ENCODE peak calls at places on chromosomes 1 and 21, in ten cellular contexts. I is SJSA1; F is keratinocyte; T is fibroblast of lung; Y is CD8-positive, alpha-beta memory T cell; P is right atrium auricular region; A is CD4-positive, alpha-beta T cell; K is ascending aorta; N is mammary epithelial cell; R is HL-60. X is an unnamed sample.

GRCh38 chr1:230167419-230167852 is 100.4 kb downstream of the GALNT2 start:
- DNase-seq in I (no peak), F (peak), T (peak), Y (peak), P (peak), A (peak), K (no peak), N (peak), R (no peak), X (peak)

GRCh38 chr21:33824156-33824941 is 91.3 kb downstream of the ATP5PO start:
- DNase-seq in I (peak), F (no peak), T (no peak), Y (no peak), P (no peak), A (no peak), K (no peak), N (no peak), R (no peak), X (no peak)

GRCh38 chr1:145859491-145860159 is 744 bp upstream of the PIAS3 start:
- DNase-seq in I (peak), F (no peak), T (peak), Y (peak), P (peak), A (peak), K (peak), N (peak), R (peak), X (no peak)

GRCh38 chr21:26135520-26135919 is 35.0 kb downstream of the APP start:
- DNase-seq in I (no peak), F (no peak), T (no peak), Y (no peak), P (no peak), A (no peak), K (no peak), N (no peak), R (no peak), X (no peak)

GRCh38 chr1:86596891-86597290 is 50.0 kb downstream of the CLCA4 start:
- DNase-seq in I (no peak), F (no peak), T (no peak), Y (no peak), P (no peak), A (no peak), K (no peak), N (peak), R (no peak), X (no peak)

GRCh38 chr1:92728687-92729086 is 56.2 kb downstream of the EVI5 start:
- DNase-seq in I (no peak), F (no peak), T (peak), Y (no peak), P (no peak), A (no peak), K (no peak), N (peak), R (peak), X (peak)

GRCh38 chr1:89998306-89998705 is 3.4 kb downstream of the ZNF326 start:
- DNase-seq in I (no peak), F (no peak), T (peak), Y (no peak), P (no peak), A (no peak), K (no peak), N (no peak), R (no peak), X (no peak)

GRCh38 chr1:189350983-189351616 is 1126.6 kb downstream of the BRINP3 start:
- DNase-seq in I (no peak), F (no peak), T (peak), Y (no peak), P (no peak), A (no peak), K (no peak), N (no peak), R (no peak), X (no peak)

GRCh38 chr1:8281843-8282509 is 35.9 kb upstream of the SLC45A1 start:
- DNase-seq in I (no peak), F (no peak), T (no peak), Y (no peak), P (no peak), A (no peak), K (peak), N (no peak), R (no peak), X (no peak)

GRCh38 chr1:2279210-2279639 is 51.1 kb downstream of the SKI start:
- DNase-seq in I (peak), F (no peak), T (peak), Y (no peak), P (no peak), A (no peak), K (no peak), N (no peak), R (no peak), X (no peak)

GRCh38 chr1:187078916-187079315 is 250.2 kb downstream of the PLA2G4A start:
- DNase-seq in I (no peak), F (no peak), T (no peak), Y (no peak), P (no peak), A (no peak), K (no peak), N (no peak), R (no peak), X (no peak)

GRCh38 chr1:155305881-155306391 is 2.7 kb upstream of the FDPS start:
- DNase-seq in I (no peak), F (no peak), T (no peak), Y (no peak), P (no peak), A (no peak), K (no peak), N (no peak), R (no peak), X (no peak)

GRCh38 chr1:159239551-159240220 is 35.0 kb downstream of the ACKR1 start:
- DNase-seq in I (no peak), F (no peak), T (no peak), Y (no peak), P (no peak), A (no peak), K (no peak), N (peak), R (no peak), X (no peak)

GRCh38 chr1:112634367-112634766 is 14.7 kb downstream of the CAPZA1 start:
- DNase-seq in I (no peak), F (no peak), T (no peak), Y (no peak), P (no peak), A (no peak), K (no peak), N (no peak), R (no peak), X (no peak)

DNA sequence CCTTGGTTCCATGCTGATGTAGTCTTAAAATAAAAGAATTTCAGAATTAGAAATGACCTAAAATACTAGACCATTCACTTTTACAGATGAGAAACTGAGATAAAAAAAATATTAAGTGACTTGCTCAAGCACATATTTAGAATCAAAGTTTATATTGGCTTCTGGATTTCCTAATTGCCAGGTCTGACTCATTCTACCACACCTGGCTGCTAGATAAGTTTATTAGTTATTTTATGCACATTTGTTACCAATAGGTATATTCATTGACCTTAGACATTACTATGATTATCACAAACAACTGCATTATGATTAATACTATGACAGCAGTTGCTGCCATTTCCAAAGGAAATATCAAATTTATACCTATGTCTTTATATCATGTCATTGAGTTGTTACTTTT is 497.5 kb downstream of the RWDD3 start:
- DNase-seq in I (no peak), F (no peak), T (no peak), Y (no peak), P (no peak), A (no peak), K (no peak), N (peak), R (no peak), X (peak)
- H3K27ac ChIP-seq in I (no peak), F (peak), T (no peak), Y (no peak), P (no peak), A (no peak), K (no peak), N (peak), R (no peak), X (peak)

GRCh38 chr1:203056516-203056915 is 29.3 kb downstream of the MYOG start:
- DNase-seq in I (no peak), F (no peak), T (no peak), Y (no peak), P (no peak), A (no peak), K (no peak), N (no peak), R (no peak), X (no peak)
- H3K27ac ChIP-seq in I (no peak), F (no peak), T (no peak), Y (no peak), P (no peak), A (no peak), K (no peak), N (no peak), R (peak), X (no peak)

GRCh38 chr1:51689643-51690042 is 72.8 kb downstream of the OSBPL9 start:
- DNase-seq in I (no peak), F (no peak), T (no peak), Y (no peak), P (no peak), A (no peak), K (no peak), N (no peak), R (no peak), X (no peak)
- H3K27ac ChIP-seq in I (no peak), F (no peak), T (no peak), Y (no peak), P (peak), A (no peak), K (peak), N (peak), R (no peak), X (peak)

DNA sequence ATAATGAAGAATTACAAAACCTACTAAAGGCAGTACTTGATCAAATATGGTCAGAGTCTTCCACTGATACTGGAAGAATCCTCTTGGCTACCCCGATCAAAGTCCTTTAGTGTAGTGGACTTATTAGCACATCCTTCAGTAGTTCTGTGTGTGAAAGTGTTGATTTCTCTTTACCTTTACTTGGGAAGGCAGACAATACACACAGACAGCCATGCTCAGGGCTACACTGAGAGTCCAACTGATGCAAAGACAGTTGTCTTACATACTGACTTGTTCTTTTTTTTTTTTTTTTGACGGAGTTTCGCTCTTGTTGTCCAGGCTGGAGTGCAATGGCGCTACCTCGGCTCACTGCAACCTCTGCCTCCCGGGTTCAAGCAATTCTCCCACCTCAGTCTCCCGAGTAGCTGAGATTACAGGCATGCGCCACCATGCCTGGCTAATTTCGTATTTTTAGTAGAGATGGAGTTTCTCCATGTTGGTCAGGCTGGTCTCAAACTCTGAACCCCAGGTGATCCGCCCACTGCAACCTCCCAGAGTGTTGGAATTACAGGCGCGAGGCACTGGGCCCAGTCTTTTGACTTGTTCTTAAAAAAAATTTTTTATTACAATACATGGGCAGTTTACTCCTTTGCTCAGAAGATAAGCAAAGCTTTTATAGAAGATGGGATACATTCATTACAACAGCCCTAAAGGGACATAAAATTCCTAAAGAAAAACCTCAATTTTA is 3.5 kb upstream of the PTTG1IP start:
- DNase-seq in I (no peak), F (no peak), T (no peak), Y (no peak), P (no peak), A (no peak), K (no peak), N (no peak), R (no peak), X (no peak)
- H3K27ac ChIP-seq in I (no peak), F (no peak), T (no peak), Y (no peak), P (no peak), A (no peak), K (no peak), N (no peak), R (peak), X (no peak)

GRCh38 chr1:75672528-75673393 is 51.7 kb upstream of the ACADM start:
- DNase-seq in I (peak), F (peak), T (peak), Y (no peak), P (no peak), A (no peak), K (no peak), N (peak), R (no peak), X (peak)
- H3K27ac ChIP-seq in I (no peak), F (peak), T (no peak), Y (peak), P (no peak), A (no peak), K (no peak), N (peak), R (peak), X (peak)

X was measured in epithelial cell of prostate.